ENCODE peak calls at places on chromosomes 7 and 10, in five cellular contexts. One of them, this sample, is unnamed.

GRCh38 chr10:78139336-78139735 is 105.7 kb downstream of the RPS24 start:
- DNase-seq in progenitor cell of endocrine pancreas: no peak
- DNase-seq in activated CD8-positive, alpha-beta memory T cell treated with anti-CD3 and anti-CD28 coated beads for 24 hours: no peak
- DNase-seq in activated effector memory CD4-positive, alpha-beta T cell treated with anti-CD3 and anti-CD28 coated beads, Interleukin-2, amount 50 U/mL, for 16 hours: no peak
- DNase-seq in T-helper 2 cell: no peak
- DNase-seq in this sample: no peak

GRCh38 chr10:98096316-98096715 is 38.1 kb upstream of the R3HCC1L start:
- DNase-seq in progenitor cell of endocrine pancreas: no peak
- DNase-seq in activated CD8-positive, alpha-beta memory T cell treated with anti-CD3 and anti-CD28 coated beads for 24 hours: peak
- DNase-seq in activated effector memory CD4-positive, alpha-beta T cell treated with anti-CD3 and anti-CD28 coated beads, Interleukin-2, amount 50 U/mL, for 16 hours: no peak
- DNase-seq in T-helper 2 cell: no peak
- DNase-seq in this sample: no peak

GRCh38 chr10:67858971-67859370 is 21.0 kb upstream of the DNAJC12 start:
- DNase-seq in progenitor cell of endocrine pancreas: no peak
- DNase-seq in activated CD8-positive, alpha-beta memory T cell treated with anti-CD3 and anti-CD28 coated beads for 24 hours: no peak
- DNase-seq in activated effector memory CD4-positive, alpha-beta T cell treated with anti-CD3 and anti-CD28 coated beads, Interleukin-2, amount 50 U/mL, for 16 hours: no peak
- DNase-seq in T-helper 2 cell: no peak
- DNase-seq in this sample: no peak

GRCh38 chr10:44306762-44307161 is 78.1 kb downstream of the CXCL12 start:
- DNase-seq in progenitor cell of endocrine pancreas: no peak
- DNase-seq in activated CD8-positive, alpha-beta memory T cell treated with anti-CD3 and anti-CD28 coated beads for 24 hours: no peak
- DNase-seq in activated effector memory CD4-positive, alpha-beta T cell treated with anti-CD3 and anti-CD28 coated beads, Interleukin-2, amount 50 U/mL, for 16 hours: no peak
- DNase-seq in T-helper 2 cell: no peak
- DNase-seq in this sample: no peak

GRCh38 chr7:79227035-79227434 is 226.4 kb downstream of the MAGI2 start:
- DNase-seq in progenitor cell of endocrine pancreas: no peak
- DNase-seq in activated CD8-positive, alpha-beta memory T cell treated with anti-CD3 and anti-CD28 coated beads for 24 hours: no peak
- DNase-seq in activated effector memory CD4-positive, alpha-beta T cell treated with anti-CD3 and anti-CD28 coated beads, Interleukin-2, amount 50 U/mL, for 16 hours: no peak
- DNase-seq in T-helper 2 cell: no peak
- DNase-seq in this sample: no peak

GRCh38 chr10:96465599-96465998 is 48.1 kb downstream of the TLL2 start:
- DNase-seq in progenitor cell of endocrine pancreas: no peak
- DNase-seq in activated CD8-positive, alpha-beta memory T cell treated with anti-CD3 and anti-CD28 coated beads for 24 hours: no peak
- DNase-seq in activated effector memory CD4-positive, alpha-beta T cell treated with anti-CD3 and anti-CD28 coated beads, Interleukin-2, amount 50 U/mL, for 16 hours: no peak
- DNase-seq in T-helper 2 cell: no peak
- DNase-seq in this sample: no peak

GRCh38 chr7:44313621-44314031 is 11.8 kb downstream of the CAMK2B start:
- DNase-seq in progenitor cell of endocrine pancreas: no peak
- DNase-seq in activated CD8-positive, alpha-beta memory T cell treated with anti-CD3 and anti-CD28 coated beads for 24 hours: no peak
- DNase-seq in activated effector memory CD4-positive, alpha-beta T cell treated with anti-CD3 and anti-CD28 coated beads, Interleukin-2, amount 50 U/mL, for 16 hours: peak
- DNase-seq in T-helper 2 cell: no peak
- DNase-seq in this sample: no peak

GRCh38 chr7:80070391-80070790 is 64.2 kb upstream of the GNAI1 start:
- DNase-seq in progenitor cell of endocrine pancreas: no peak
- DNase-seq in activated CD8-positive, alpha-beta memory T cell treated with anti-CD3 and anti-CD28 coated beads for 24 hours: no peak
- DNase-seq in activated effector memory CD4-positive, alpha-beta T cell treated with anti-CD3 and anti-CD28 coated beads, Interleukin-2, amount 50 U/mL, for 16 hours: no peak
- DNase-seq in T-helper 2 cell: no peak
- DNase-seq in this sample: no peak

GRCh38 chr10:112958275-112958995 is 8.4 kb downstream of the TCF7L2 start:
- DNase-seq in progenitor cell of endocrine pancreas: no peak
- DNase-seq in activated CD8-positive, alpha-beta memory T cell treated with anti-CD3 and anti-CD28 coated beads for 24 hours: no peak
- DNase-seq in activated effector memory CD4-positive, alpha-beta T cell treated with anti-CD3 and anti-CD28 coated beads, Interleukin-2, amount 50 U/mL, for 16 hours: no peak
- DNase-seq in T-helper 2 cell: no peak
- DNase-seq in this sample: no peak

GRCh38 chr7:134662871-134663205 is 16.2 kb downstream of the BPGM start:
- DNase-seq in progenitor cell of endocrine pancreas: no peak
- DNase-seq in activated CD8-positive, alpha-beta memory T cell treated with anti-CD3 and anti-CD28 coated beads for 24 hours: no peak
- DNase-seq in activated effector memory CD4-positive, alpha-beta T cell treated with anti-CD3 and anti-CD28 coated beads, Interleukin-2, amount 50 U/mL, for 16 hours: no peak
- DNase-seq in T-helper 2 cell: no peak
- DNase-seq in this sample: no peak

GRCh38 chr10:12719365-12719764 is 282.1 kb downstream of the CCDC3 start:
- DNase-seq in progenitor cell of endocrine pancreas: no peak
- DNase-seq in activated CD8-positive, alpha-beta memory T cell treated with anti-CD3 and anti-CD28 coated beads for 24 hours: no peak
- DNase-seq in activated effector memory CD4-positive, alpha-beta T cell treated with anti-CD3 and anti-CD28 coated beads, Interleukin-2, amount 50 U/mL, for 16 hours: no peak
- DNase-seq in T-helper 2 cell: no peak
- DNase-seq in this sample: no peak

GRCh38 chr7:25124485-25125136 is 449 bp downstream of the CYCS start:
- DNase-seq in progenitor cell of endocrine pancreas: no peak
- DNase-seq in activated CD8-positive, alpha-beta memory T cell treated with anti-CD3 and anti-CD28 coated beads for 24 hours: no peak
- DNase-seq in activated effector memory CD4-positive, alpha-beta T cell treated with anti-CD3 and anti-CD28 coated beads, Interleukin-2, amount 50 U/mL, for 16 hours: peak
- DNase-seq in T-helper 2 cell: no peak
- DNase-seq in this sample: no peak

GRCh38 chr10:20265146-20265545 is 448.9 kb downstream of the PLXDC2 start:
- DNase-seq in progenitor cell of endocrine pancreas: no peak
- DNase-seq in activated CD8-positive, alpha-beta memory T cell treated with anti-CD3 and anti-CD28 coated beads for 24 hours: no peak
- DNase-seq in activated effector memory CD4-positive, alpha-beta T cell treated with anti-CD3 and anti-CD28 coated beads, Interleukin-2, amount 50 U/mL, for 16 hours: no peak
- DNase-seq in T-helper 2 cell: no peak
- DNase-seq in this sample: no peak

GRCh38 chr7:7662527-7662926 is 22.0 kb downstream of the UMAD1 start:
- DNase-seq in progenitor cell of endocrine pancreas: no peak
- DNase-seq in activated CD8-positive, alpha-beta memory T cell treated with anti-CD3 and anti-CD28 coated beads for 24 hours: no peak
- DNase-seq in activated effector memory CD4-positive, alpha-beta T cell treated with anti-CD3 and anti-CD28 coated beads, Interleukin-2, amount 50 U/mL, for 16 hours: no peak
- DNase-seq in T-helper 2 cell: no peak
- DNase-seq in this sample: no peak

GRCh38 chr7:17947606-17948005 is 7.3 kb upstream of the SNX13 start:
- DNase-seq in progenitor cell of endocrine pancreas: no peak
- DNase-seq in activated CD8-positive, alpha-beta memory T cell treated with anti-CD3 and anti-CD28 coated beads for 24 hours: no peak
- DNase-seq in activated effector memory CD4-positive, alpha-beta T cell treated with anti-CD3 and anti-CD28 coated beads, Interleukin-2, amount 50 U/mL, for 16 hours: no peak
- DNase-seq in T-helper 2 cell: no peak
- DNase-seq in this sample: no peak

GRCh38 chr7:1954366-1955004 is 278.3 kb downstream of the MAD1L1 start:
- DNase-seq in progenitor cell of endocrine pancreas: no peak
- DNase-seq in activated CD8-positive, alpha-beta memory T cell treated with anti-CD3 and anti-CD28 coated beads for 24 hours: no peak
- DNase-seq in activated effector memory CD4-positive, alpha-beta T cell treated with anti-CD3 and anti-CD28 coated beads, Interleukin-2, amount 50 U/mL, for 16 hours: no peak
- DNase-seq in T-helper 2 cell: no peak
- DNase-seq in this sample: no peak

GRCh38 chr7:17368856-17369520 is 70.5 kb downstream of the AHR start:
- DNase-seq in progenitor cell of endocrine pancreas: no peak
- DNase-seq in activated CD8-positive, alpha-beta memory T cell treated with anti-CD3 and anti-CD28 coated beads for 24 hours: no peak
- DNase-seq in activated effector memory CD4-positive, alpha-beta T cell treated with anti-CD3 and anti-CD28 coated beads, Interleukin-2, amount 50 U/mL, for 16 hours: no peak
- DNase-seq in T-helper 2 cell: no peak
- DNase-seq in this sample: no peak

GRCh38 chr7:95897557-95898183 is 125.3 kb downstream of the DYNC1I1 start:
- DNase-seq in progenitor cell of endocrine pancreas: no peak
- DNase-seq in activated CD8-positive, alpha-beta memory T cell treated with anti-CD3 and anti-CD28 coated beads for 24 hours: no peak
- DNase-seq in activated effector memory CD4-positive, alpha-beta T cell treated with anti-CD3 and anti-CD28 coated beads, Interleukin-2, amount 50 U/mL, for 16 hours: no peak
- DNase-seq in T-helper 2 cell: no peak
- DNase-seq in this sample: no peak

GRCh38 chr10:124349993-124350280 is 68.8 kb downstream of the OAT start:
- DNase-seq in progenitor cell of endocrine pancreas: no peak
- DNase-seq in activated CD8-positive, alpha-beta memory T cell treated with anti-CD3 and anti-CD28 coated beads for 24 hours: no peak
- DNase-seq in activated effector memory CD4-positive, alpha-beta T cell treated with anti-CD3 and anti-CD28 coated beads, Interleukin-2, amount 50 U/mL, for 16 hours: no peak
- DNase-seq in T-helper 2 cell: no peak
- DNase-seq in this sample: no peak

GRCh38 chr10:99694171-99694570 is 34.9 kb downstream of the ENTPD7 start:
- DNase-seq in progenitor cell of endocrine pancreas: no peak
- DNase-seq in activated CD8-positive, alpha-beta memory T cell treated with anti-CD3 and anti-CD28 coated beads for 24 hours: no peak
- DNase-seq in activated effector memory CD4-positive, alpha-beta T cell treated with anti-CD3 and anti-CD28 coated beads, Interleukin-2, amount 50 U/mL, for 16 hours: no peak
- DNase-seq in T-helper 2 cell: no peak
- DNase-seq in this sample: no peak

GRCh38 chr10:10418397-10418796 is 599.3 kb upstream of the CELF2 start:
- DNase-seq in progenitor cell of endocrine pancreas: no peak
- DNase-seq in activated CD8-positive, alpha-beta memory T cell treated with anti-CD3 and anti-CD28 coated beads for 24 hours: no peak
- DNase-seq in activated effector memory CD4-positive, alpha-beta T cell treated with anti-CD3 and anti-CD28 coated beads, Interleukin-2, amount 50 U/mL, for 16 hours: no peak
- DNase-seq in T-helper 2 cell: no peak
- DNase-seq in this sample: no peak

GRCh38 chr7:81460646-81461045 is 309.2 kb downstream of the HGF start:
- DNase-seq in progenitor cell of endocrine pancreas: no peak
- DNase-seq in activated CD8-positive, alpha-beta memory T cell treated with anti-CD3 and anti-CD28 coated beads for 24 hours: no peak
- DNase-seq in activated effector memory CD4-positive, alpha-beta T cell treated with anti-CD3 and anti-CD28 coated beads, Interleukin-2, amount 50 U/mL, for 16 hours: no peak
- DNase-seq in T-helper 2 cell: no peak
- DNase-seq in this sample: no peak

GRCh38 chr10:4825868-4826787 is at the start of gene AKR1E2:
- DNase-seq in progenitor cell of endocrine pancreas: peak
- DNase-seq in activated CD8-positive, alpha-beta memory T cell treated with anti-CD3 and anti-CD28 coated beads for 24 hours: peak
- DNase-seq in activated effector memory CD4-positive, alpha-beta T cell treated with anti-CD3 and anti-CD28 coated beads, Interleukin-2, amount 50 U/mL, for 16 hours: peak
- DNase-seq in T-helper 2 cell: peak
- DNase-seq in this sample: peak

GRCh38 chr7:31518766-31519165 is 4.9 kb downstream of the ITPRID1 start:
- DNase-seq in progenitor cell of endocrine pancreas: no peak
- DNase-seq in activated CD8-positive, alpha-beta memory T cell treated with anti-CD3 and anti-CD28 coated beads for 24 hours: no peak
- DNase-seq in activated effector memory CD4-positive, alpha-beta T cell treated with anti-CD3 and anti-CD28 coated beads, Interleukin-2, amount 50 U/mL, for 16 hours: no peak
- DNase-seq in T-helper 2 cell: no peak
- DNase-seq in this sample: no peak

GRCh38 chr10:93762979-93763391 is 5.2 kb downstream of the LGI1 start:
- DNase-seq in progenitor cell of endocrine pancreas: peak
- DNase-seq in activated CD8-positive, alpha-beta memory T cell treated with anti-CD3 and anti-CD28 coated beads for 24 hours: no peak
- DNase-seq in activated effector memory CD4-positive, alpha-beta T cell treated with anti-CD3 and anti-CD28 coated beads, Interleukin-2, amount 50 U/mL, for 16 hours: no peak
- DNase-seq in T-helper 2 cell: no peak
- DNase-seq in this sample: no peak

GRCh38 chr10:89213191-89213808 is 6.2 kb upstream of the CH25H start:
- DNase-seq in progenitor cell of endocrine pancreas: no peak
- DNase-seq in activated CD8-positive, alpha-beta memory T cell treated with anti-CD3 and anti-CD28 coated beads for 24 hours: no peak
- DNase-seq in activated effector memory CD4-positive, alpha-beta T cell treated with anti-CD3 and anti-CD28 coated beads, Interleukin-2, amount 50 U/mL, for 16 hours: no peak
- DNase-seq in T-helper 2 cell: no peak
- DNase-seq in this sample: no peak

GRCh38 chr7:121562274-121562673 is 166.2 kb upstream of the FAM3C start:
- DNase-seq in progenitor cell of endocrine pancreas: no peak
- DNase-seq in activated CD8-positive, alpha-beta memory T cell treated with anti-CD3 and anti-CD28 coated beads for 24 hours: no peak
- DNase-seq in activated effector memory CD4-positive, alpha-beta T cell treated with anti-CD3 and anti-CD28 coated beads, Interleukin-2, amount 50 U/mL, for 16 hours: no peak
- DNase-seq in T-helper 2 cell: no peak
- DNase-seq in this sample: no peak

GRCh38 chr10:109894516-109894915 is 28.8 kb downstream of the XPNPEP1 start:
- DNase-seq in progenitor cell of endocrine pancreas: no peak
- DNase-seq in activated CD8-positive, alpha-beta memory T cell treated with anti-CD3 and anti-CD28 coated beads for 24 hours: no peak
- DNase-seq in activated effector memory CD4-positive, alpha-beta T cell treated with anti-CD3 and anti-CD28 coated beads, Interleukin-2, amount 50 U/mL, for 16 hours: no peak
- DNase-seq in T-helper 2 cell: no peak
- DNase-seq in this sample: no peak

GRCh38 chr7:138755331-138755747 is 42.5 kb upstream of the TMEM213 start:
- DNase-seq in progenitor cell of endocrine pancreas: no peak
- DNase-seq in activated CD8-positive, alpha-beta memory T cell treated with anti-CD3 and anti-CD28 coated beads for 24 hours: no peak
- DNase-seq in activated effector memory CD4-positive, alpha-beta T cell treated with anti-CD3 and anti-CD28 coated beads, Interleukin-2, amount 50 U/mL, for 16 hours: no peak
- DNase-seq in T-helper 2 cell: no peak
- DNase-seq in this sample: no peak

GRCh38 chr10:114017873-114018272 is 25.8 kb upstream of the ADRB1 start:
- DNase-seq in progenitor cell of endocrine pancreas: no peak
- DNase-seq in activated CD8-positive, alpha-beta memory T cell treated with anti-CD3 and anti-CD28 coated beads for 24 hours: no peak
- DNase-seq in activated effector memory CD4-positive, alpha-beta T cell treated with anti-CD3 and anti-CD28 coated beads, Interleukin-2, amount 50 U/mL, for 16 hours: no peak
- DNase-seq in T-helper 2 cell: no peak
- DNase-seq in this sample: no peak

GRCh38 chr10:70481831-70482530 is 3.4 kb downstream of the PALD1 start:
- DNase-seq in progenitor cell of endocrine pancreas: no peak
- DNase-seq in activated CD8-positive, alpha-beta memory T cell treated with anti-CD3 and anti-CD28 coated beads for 24 hours: no peak
- DNase-seq in activated effector memory CD4-positive, alpha-beta T cell treated with anti-CD3 and anti-CD28 coated beads, Interleukin-2, amount 50 U/mL, for 16 hours: no peak
- DNase-seq in T-helper 2 cell: no peak
- DNase-seq in this sample: no peak

GRCh38 chr10:62048919-62049636 is 147.6 kb downstream of the ARID5B start:
- DNase-seq in progenitor cell of endocrine pancreas: peak
- DNase-seq in activated CD8-positive, alpha-beta memory T cell treated with anti-CD3 and anti-CD28 coated beads for 24 hours: peak
- DNase-seq in activated effector memory CD4-positive, alpha-beta T cell treated with anti-CD3 and anti-CD28 coated beads, Interleukin-2, amount 50 U/mL, for 16 hours: peak
- DNase-seq in T-helper 2 cell: no peak
- DNase-seq in this sample: peak

GRCh38 chr10:79239930-79240713 is 107.1 kb upstream of the PPIF start:
- DNase-seq in progenitor cell of endocrine pancreas: peak
- DNase-seq in activated CD8-positive, alpha-beta memory T cell treated with anti-CD3 and anti-CD28 coated beads for 24 hours: no peak
- DNase-seq in activated effector memory CD4-positive, alpha-beta T cell treated with anti-CD3 and anti-CD28 coated beads, Interleukin-2, amount 50 U/mL, for 16 hours: no peak
- DNase-seq in T-helper 2 cell: no peak
- DNase-seq in this sample: no peak

GRCh38 chr7:98244871-98245270 is 7.2 kb downstream of the TECPR1 start:
- DNase-seq in progenitor cell of endocrine pancreas: no peak
- DNase-seq in activated CD8-positive, alpha-beta memory T cell treated with anti-CD3 and anti-CD28 coated beads for 24 hours: no peak
- DNase-seq in activated effector memory CD4-positive, alpha-beta T cell treated with anti-CD3 and anti-CD28 coated beads, Interleukin-2, amount 50 U/mL, for 16 hours: no peak
- DNase-seq in T-helper 2 cell: no peak
- DNase-seq in this sample: no peak